ENCODE peak calls at places on chromosome 14, in five cellular contexts. R is K562, H is HCT116, Y is transverse colon, V is A549. Z is an unnamed sample.

GRCh38 chr14:99327050-99327449 is 55.1 kb upstream of the BCL11B start:
- DNase-seq in R (no peak), H (no peak), Y (no peak), V (no peak), Z (no peak)

GRCh38 chr14:49249022-49249421 is 337.2 kb downstream of the RPS29 start:
- DNase-seq in R (no peak), H (no peak), Y (no peak), V (no peak), Z (no peak)

GRCh38 chr14:28870033-28870564 is 103.5 kb downstream of the FOXG1 start:
- DNase-seq in R (no peak), H (no peak), Y (no peak), V (no peak), Z (no peak)

GRCh38 chr14:75518625-75519024 is 3.6 kb upstream of the BATF start:
- DNase-seq in R (peak), H (peak), Y (no peak), V (peak), Z (no peak)

GRCh38 chr14:76462330-76462729 is 86.4 kb downstream of the ESRRB start:
- DNase-seq in R (no peak), H (no peak), Y (no peak), V (no peak), Z (no peak)

GRCh38 chr14:54652890-54653201 is 85.9 kb downstream of the SAMD4A start:
- DNase-seq in R (no peak), H (no peak), Y (no peak), V (no peak), Z (no peak)

GRCh38 chr14:87643005-87643404 is 350.0 kb downstream of the GALC start:
- DNase-seq in R (no peak), H (no peak), Y (no peak), V (no peak), Z (no peak)

GRCh38 chr14:101065696-101066694 is 162.5 kb upstream of the RTL1 start:
- DNase-seq in R (no peak), H (no peak), Y (peak), V (no peak), Z (no peak)

GRCh38 chr14:94542111-94542810 is 19.0 kb upstream of the SERPINA4 start:
- DNase-seq in R (no peak), H (no peak), Y (no peak), V (no peak), Z (peak)

GRCh38 chr14:55756563-55756962 is 176.6 kb downstream of the KTN1 start:
- DNase-seq in R (no peak), H (no peak), Y (no peak), V (no peak), Z (no peak)

GRCh38 chr14:50839696-50840095 is 8.7 kb upstream of the NIN start:
- DNase-seq in R (no peak), H (no peak), Y (no peak), V (no peak), Z (no peak)

GRCh38 chr14:104642540-104642868 is 37.9 kb upstream of the TMEM179 start:
- DNase-seq in R (no peak), H (no peak), Y (no peak), V (no peak), Z (no peak)

GRCh38 chr14:99479903-99480855 is 480 bp downstream of the SETD3 start:
- DNase-seq in R (peak), H (peak), Y (peak), V (peak), Z (peak)

GRCh38 chr14:103574707-103575285 is 12.0 kb downstream of the COA8 start:
- DNase-seq in R (no peak), H (no peak), Y (no peak), V (no peak), Z (no peak)

GRCh38 chr14:64303471-64303917 is 9.3 kb upstream of the ESR2 start:
- DNase-seq in R (peak), H (peak), Y (no peak), V (peak), Z (peak)

GRCh38 chr14:22560638-22561365 is 28.2 kb downstream of the DAD1 start:
- DNase-seq in R (peak), H (no peak), Y (no peak), V (no peak), Z (no peak)
- TF ChIP-seq POLR2A in R (no peak), H (no peak), Y (no peak), V (no peak), Z (no peak)

DNA sequence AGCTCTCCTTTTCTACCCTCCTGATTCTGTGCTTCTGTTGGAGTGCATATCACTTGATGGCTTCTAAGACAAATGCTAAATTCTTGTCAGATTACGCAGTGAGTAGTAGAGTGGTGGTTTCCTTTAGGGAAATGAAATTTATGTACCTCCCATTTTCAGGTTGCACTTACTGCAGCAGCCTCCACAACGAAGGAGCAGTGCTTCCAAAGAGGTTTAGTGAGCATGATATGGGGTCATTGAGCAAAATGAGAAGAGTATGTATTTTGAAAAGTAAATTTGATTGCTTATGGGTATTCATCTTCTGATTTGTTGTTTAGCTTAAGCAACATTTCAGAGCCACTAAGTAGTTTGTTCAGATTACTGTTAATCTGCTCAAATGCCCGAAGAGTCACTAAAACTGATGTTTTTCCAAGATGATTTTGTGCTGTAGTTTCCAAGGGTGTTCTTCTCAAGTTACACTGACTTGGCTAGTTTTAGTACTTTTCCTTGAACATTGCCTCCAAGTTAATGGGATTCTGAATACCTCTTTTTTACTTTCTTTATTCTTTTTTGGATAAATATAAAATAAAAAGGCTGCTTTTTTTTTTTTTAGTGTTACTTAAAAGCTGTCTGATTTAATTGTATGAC is 493.7 kb downstream of the PCNX1 start:
- DNase-seq in R (no peak), H (no peak), Y (no peak), V (no peak), Z (no peak)
- TF ChIP-seq POLR2A in R (no peak), H (no peak), Y (no peak), V (no peak), Z (no peak)

DNA sequence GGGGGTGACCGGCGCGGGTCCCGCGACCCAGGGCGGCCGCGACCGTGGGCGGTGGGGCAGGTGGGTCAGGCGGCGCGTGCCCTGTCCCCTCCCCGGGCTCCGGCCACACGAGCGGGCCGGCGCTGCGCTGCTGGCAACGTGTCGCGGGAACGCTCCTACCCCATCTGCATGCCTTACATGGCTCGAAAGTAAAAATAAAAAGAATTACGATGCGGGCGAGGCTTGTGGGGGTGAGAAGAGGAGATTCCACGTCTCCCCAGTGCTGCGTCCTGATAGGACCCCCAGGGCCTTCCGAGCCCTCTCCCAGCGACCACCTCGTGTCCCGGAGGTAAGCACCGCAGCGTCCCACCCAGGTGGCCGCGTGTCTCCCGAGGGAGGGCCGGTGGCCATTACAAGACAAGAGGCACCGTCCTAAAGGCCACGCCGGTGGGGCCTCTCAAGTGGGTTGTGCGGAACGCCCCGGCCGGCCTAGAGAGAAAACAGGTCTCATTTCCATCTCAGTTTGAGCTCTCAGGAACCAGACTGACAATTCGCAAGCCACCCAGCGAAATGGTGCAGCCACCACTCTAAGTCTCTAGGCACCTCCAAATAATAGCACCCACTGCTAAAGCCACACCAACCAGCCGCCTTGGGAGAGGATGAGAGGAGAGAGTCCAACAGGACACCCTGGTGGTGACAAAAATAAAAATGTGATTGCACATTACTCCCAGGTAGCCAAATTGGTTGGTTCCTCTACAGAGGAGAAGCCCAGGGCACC is 614 bp upstream of the FOXN3 start:
- DNase-seq in R (no peak), H (peak), Y (peak), V (peak), Z (no peak)
- TF ChIP-seq POLR2A in R (no peak), H (no peak), Y (peak), V (no peak), Z (no peak)

GRCh38 chr14:74417201-74417600 is 8.8 kb downstream of the SYNDIG1L start:
- DNase-seq in R (no peak), H (no peak), Y (no peak), V (no peak), Z (no peak)
- TF ChIP-seq POLR2A in R (no peak), H (no peak), Y (no peak), V (no peak), Z (no peak)

GRCh38 chr14:69652942-69653680 is 41.7 kb downstream of the SUSD6 start:
- DNase-seq in R (peak), H (no peak), Y (peak), V (no peak), Z (no peak)
- TF ChIP-seq POLR2A in R (no peak), H (no peak), Y (no peak), V (no peak), Z (no peak)

GRCh38 chr14:35332517-35333346 is 40.5 kb downstream of the PSMA6 start:
- DNase-seq in R (no peak), H (no peak), Y (peak), V (peak), Z (peak)

GRCh38 chr14:35335388-35336092 is 43.4 kb downstream of the PSMA6 start:
- DNase-seq in R (no peak), H (no peak), Y (peak), V (peak), Z (no peak)

GRCh38 chr14:35331605-35332516 is 39.7 kb downstream of the PSMA6 start:
- DNase-seq in R (no peak), H (peak), Y (peak), V (no peak), Z (no peak)

GRCh38 chr14:35333797-35334743 is 41.9 kb downstream of the PSMA6 start:
- DNase-seq in R (no peak), H (no peak), Y (no peak), V (peak), Z (no peak)

GRCh38 chr14:35333347-35333730 is 41.2 kb downstream of the PSMA6 start:
- DNase-seq in R (no peak), H (no peak), Y (no peak), V (no peak), Z (no peak)
- TF ChIP-seq POLR2A in R (no peak), H (no peak), Y (no peak), V (no peak), Z (no peak)

DNA sequence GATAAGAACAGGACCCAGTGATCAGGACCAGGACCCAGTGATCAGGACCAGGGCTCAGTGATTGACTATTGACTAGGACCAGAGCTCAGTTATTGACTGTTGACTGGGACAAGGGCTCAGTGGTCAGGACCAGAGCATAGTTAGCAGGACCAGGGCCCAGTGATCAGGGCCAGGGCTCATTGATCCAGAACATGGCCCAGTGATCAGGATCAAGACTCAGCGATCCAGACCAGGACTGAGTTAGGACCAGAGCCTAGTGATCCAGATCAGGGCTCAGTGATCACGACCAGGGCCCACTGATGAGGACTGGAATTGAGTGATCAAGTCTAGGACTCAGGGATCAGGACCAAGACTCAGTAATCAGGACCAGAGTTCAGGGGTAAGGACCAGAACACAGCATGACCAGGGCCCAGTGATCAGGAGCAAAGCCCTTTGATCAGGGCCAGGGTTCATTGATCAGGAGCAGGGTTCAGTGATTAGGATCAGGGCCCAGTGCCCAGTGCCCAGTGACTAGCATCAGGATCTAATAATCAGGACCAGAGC is 176.0 kb downstream of the TMEM121 start:
- DNase-seq in R (no peak), H (no peak), Y (no peak), V (no peak), Z (no peak)
- TF ChIP-seq POLR2A in R (no peak), H (no peak), Y (no peak), V (no peak), Z (no peak)

GRCh38 chr14:68978550-68978911 is 571 bp downstream of the ACTN1 start:
- DNase-seq in R (peak), H (no peak), Y (peak), V (no peak), Z (no peak)

GRCh38 chr14:68979722-68980552 is 835 bp upstream of the ACTN1 start:
- DNase-seq in R (peak), H (no peak), Y (peak), V (peak), Z (peak)

GRCh38 chr14:68977741-68978549 is 1.2 kb downstream of the ACTN1 start:
- DNase-seq in R (peak), H (no peak), Y (peak), V (peak), Z (peak)

GRCh38 chr14:68977137-68977740 is 1.9 kb downstream of the ACTN1 start:
- DNase-seq in R (no peak), H (no peak), Y (no peak), V (no peak), Z (no peak)

DNA sequence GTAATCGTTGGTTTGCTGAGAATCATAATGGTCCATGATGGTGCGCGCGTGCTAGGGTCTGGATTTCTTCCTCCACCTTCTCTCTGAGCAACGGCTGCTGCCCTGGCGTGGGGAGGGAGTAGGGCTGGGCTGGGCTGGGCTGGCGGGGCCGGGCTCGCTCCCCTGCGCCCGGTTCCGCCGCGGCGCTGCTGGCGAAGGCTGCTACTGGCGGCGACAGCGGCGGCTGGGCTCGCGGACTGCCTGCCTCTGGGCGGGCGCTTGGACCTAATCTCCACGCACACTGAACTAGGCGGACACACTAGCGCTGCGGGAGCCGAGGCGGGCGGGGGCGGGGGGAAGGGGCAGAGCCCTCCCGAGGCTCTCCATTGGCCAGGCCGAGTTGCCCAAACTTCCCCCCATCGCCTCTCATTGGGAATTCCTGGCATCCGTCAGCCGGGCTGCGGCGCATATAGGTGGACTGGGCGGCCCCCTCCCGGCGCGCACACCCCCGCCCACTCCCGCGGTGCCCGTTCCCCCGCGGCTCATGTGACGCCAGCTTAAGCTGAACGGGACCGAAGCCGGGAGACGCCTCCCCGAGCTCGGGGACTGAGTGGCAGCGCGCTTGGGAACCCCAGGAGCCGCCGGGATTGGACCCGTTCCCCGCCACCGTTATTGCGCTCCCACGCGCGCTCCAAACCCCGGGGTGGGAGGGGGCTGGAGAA is at the start of gene ACTN1:
- DNase-seq in R (peak), H (peak), Y (peak), V (peak), Z (peak)
- TF ChIP-seq POLR2A in R (peak), H (peak), Y (peak), V (peak), Z (peak)

DNA sequence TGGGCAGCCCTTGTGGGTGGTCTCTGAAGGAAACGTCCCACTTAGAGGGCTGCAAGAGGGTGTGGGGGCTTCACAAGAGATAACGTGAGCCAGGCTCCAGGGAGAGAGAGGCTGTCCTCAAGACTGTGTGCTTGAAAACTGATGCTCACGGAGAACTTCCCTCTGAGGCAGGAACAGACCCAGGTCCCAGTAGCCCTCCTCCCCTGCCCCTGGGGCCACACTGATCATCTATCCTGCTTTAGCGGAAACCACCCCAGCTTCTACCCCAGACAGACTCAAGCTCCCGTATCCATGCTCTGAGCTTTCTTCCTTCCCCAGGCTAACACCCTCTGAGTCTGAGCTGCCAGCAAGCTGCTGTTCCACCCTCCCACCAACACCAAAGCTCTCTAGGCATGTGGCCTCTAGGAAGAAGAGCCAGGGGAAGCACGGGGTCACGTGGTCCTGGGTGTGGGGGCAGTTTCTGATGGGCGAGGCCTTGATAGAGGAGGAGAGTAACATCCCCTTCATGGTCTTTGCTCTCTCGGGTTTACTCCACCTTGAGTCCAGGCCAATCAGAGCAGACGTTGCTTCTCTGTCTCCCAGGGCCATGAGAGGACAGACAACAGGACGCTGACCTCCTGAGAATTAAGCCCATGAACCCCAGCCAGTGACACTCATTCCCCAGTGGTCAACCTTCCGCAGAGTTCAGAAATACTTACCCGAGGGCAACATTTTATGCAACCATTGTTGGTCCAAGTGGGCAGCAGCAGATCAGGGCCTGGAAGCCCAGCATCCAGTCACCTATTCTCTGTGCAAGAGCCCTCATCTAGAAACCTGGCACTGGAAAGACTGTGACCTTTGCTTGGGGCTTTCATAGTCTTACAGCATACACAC is 1.3 kb downstream of the PCK2 start:
- DNase-seq in R (peak), H (no peak), Y (peak), V (peak), Z (no peak)
- TF ChIP-seq POLR2A in R (peak), H (no peak), Y (peak), V (no peak), Z (no peak)

Z was measured in H54.